ENCODE peak calls at places on chromosomes 7 and 10, in four cellular contexts. C, Y, S and T are unnamed samples.

GRCh38 chr10:48412933-48413332 is 106.5 kb downstream of the MAPK8 start:
- DNase-seq in C (no peak), Y (no peak), S (no peak), T (no peak)

GRCh38 chr7:38215115-38215514 is 37.1 kb downstream of the STARD3NL start:
- DNase-seq in C (no peak), Y (no peak), S (peak), T (no peak)

GRCh38 chr10:71144824-71145223 is 67.5 kb upstream of the UNC5B start:
- DNase-seq in C (no peak), Y (no peak), S (no peak), T (no peak)

GRCh38 chr7:65927489-65928448 is 54.2 kb downstream of the GUSB start:
- DNase-seq in C (no peak), Y (no peak), S (peak), T (no peak)

GRCh38 chr10:78465456-78465855 is 431.8 kb downstream of the RPS24 start:
- DNase-seq in C (no peak), Y (no peak), S (no peak), T (no peak)

GRCh38 chr10:96205580-96205979 is 65.8 kb downstream of the BLNK start:
- DNase-seq in C (no peak), Y (no peak), S (no peak), T (no peak)

GRCh38 chr10:130921461-130921860 is 390.1 kb downstream of the TCERG1L start:
- DNase-seq in C (no peak), Y (no peak), S (no peak), T (no peak)

GRCh38 chr7:100516135-100516812 is 22.7 kb upstream of the AGFG2 start:
- DNase-seq in C (peak), Y (peak), S (peak), T (no peak)

GRCh38 chr7:156012412-156012811 is 200.1 kb upstream of the SHH start:
- DNase-seq in C (no peak), Y (no peak), S (no peak), T (no peak)

GRCh38 chr7:78130443-78131200 is 332.0 kb downstream of the PHTF2 start:
- DNase-seq in C (no peak), Y (no peak), S (no peak), T (no peak)

GRCh38 chr10:103715430-103715829 is 139.9 kb downstream of the SH3PXD2A start:
- DNase-seq in C (no peak), Y (no peak), S (peak), T (no peak)

GRCh38 chr7:87933953-87934698 is at the start of gene ADAM22:
- DNase-seq in C (peak), Y (peak), S (peak), T (peak)

GRCh38 chr10:86003201-86003621 is 363.4 kb downstream of the GRID1 start:
- DNase-seq in C (no peak), Y (no peak), S (no peak), T (no peak)

GRCh38 chr7:105003275-105003674 is 10.7 kb upstream of the KMT2E start:
- DNase-seq in C (no peak), Y (peak), S (peak), T (peak)

GRCh38 chr7:107387573-107388219 is 82.2 kb upstream of the GPR22 start:
- DNase-seq in C (no peak), Y (no peak), S (peak), T (no peak)

GRCh38 chr7:77455334-77455733 is 39.2 kb upstream of the GSAP start:
- DNase-seq in C (no peak), Y (no peak), S (peak), T (no peak)

GRCh38 chr10:130459011-130459410 is 322.8 kb downstream of the GLRX3 start:
- DNase-seq in C (no peak), Y (no peak), S (no peak), T (no peak)

GRCh38 chr10:7269988-7270387 is 140.8 kb downstream of the SFMBT2 start:
- DNase-seq in C (no peak), Y (no peak), S (no peak), T (no peak)

GRCh38 chr7:82244947-82245346 is 198.6 kb downstream of the CACNA2D1 start:
- DNase-seq in C (no peak), Y (no peak), S (no peak), T (no peak)

GRCh38 chr10:87651801-87652200 is 7.9 kb upstream of the PAPSS2 start:
- DNase-seq in C (no peak), Y (no peak), S (no peak), T (no peak)

GRCh38 chr10:130017010-130017630 is 53.0 kb upstream of the EBF3 start:
- DNase-seq in C (no peak), Y (no peak), S (no peak), T (no peak)

GRCh38 chr10:132237396-132237795 is 50.6 kb downstream of the DPYSL4 start:
- DNase-seq in C (no peak), Y (no peak), S (no peak), T (no peak)

GRCh38 chr10:131681656-131682055 is 219.2 kb upstream of the PPP2R2D start:
- DNase-seq in C (no peak), Y (no peak), S (no peak), T (no peak)

GRCh38 chr10:132366499-132366898 is 30.5 kb upstream of the PWWP2B start:
- DNase-seq in C (no peak), Y (no peak), S (no peak), T (no peak)

GRCh38 chr7:96199421-96199820 is 122.5 kb downstream of the SLC25A13 start:
- DNase-seq in C (no peak), Y (no peak), S (peak), T (no peak)

GRCh38 chr7:79988642-79989041 is 146.0 kb upstream of the GNAI1 start:
- DNase-seq in C (no peak), Y (no peak), S (peak), T (no peak)

GRCh38 chr10:4144802-4145201 is 359.8 kb upstream of the KLF6 start:
- DNase-seq in C (no peak), Y (no peak), S (no peak), T (no peak)

GRCh38 chr7:99392659-99393362 is 15.6 kb downstream of the PDAP1 start:
- DNase-seq in C (peak), Y (peak), S (peak), T (no peak)

GRCh38 chr10:124604214-124605000 is 139.8 kb downstream of the FAM53B start:
- DNase-seq in C (no peak), Y (no peak), S (no peak), T (no peak)

GRCh38 chr7:139582671-139583155 is 59.2 kb downstream of the CLEC2L start:
- DNase-seq in C (no peak), Y (peak), S (no peak), T (no peak)

GRCh38 chr7:92778972-92779371 is 57.4 kb downstream of the CDK6 start:
- DNase-seq in C (no peak), Y (no peak), S (peak), T (no peak)